ENCODE peak calls at places on chromosomes 12 and 14, in six cellular contexts. Q is CD8-positive, alpha-beta memory T cell; O is neuronal stem cell; I is keratinocyte; R is left lung; W is tibial nerve. L is an unnamed sample. For H3K4me1, the result is how much of the 10 kb centered on the place peaks cover.

GRCh38 chr14:30656190-30656632 is 34.1 kb downstream of the SCFD1 start:
- DNase-seq in Q (peak), W (no peak), I (no peak), R (no peak), O (peak), L (peak)

GRCh38 chr12:113310489-113310888 is 24.4 kb downstream of the SLC8B1 start:
- DNase-seq in O (no peak), W (no peak), R (no peak), Q (no peak), I (no peak), L (no peak)

GRCh38 chr12:92425152-92425551 is 277.6 kb upstream of the PLEKHG7 start:
- DNase-seq in R (no peak), O (no peak), W (no peak), I (no peak), Q (no peak), L (no peak)

GRCh38 chr12:78584695-78585094 is 279.9 kb upstream of the SYT1 start:
- DNase-seq in W (no peak), R (no peak), Q (no peak), I (no peak), O (no peak), L (peak)

GRCh38 chr12:79547735-79548347 is 142.9 kb downstream of the PAWR start:
- DNase-seq in I (no peak), W (no peak), O (peak), Q (no peak), R (no peak), L (peak)

GRCh38 chr12:67651380-67651695 is 2.8 kb downstream of the DYRK2 start:
- DNase-seq in I (no peak), O (no peak), W (no peak), R (no peak), Q (peak), L (no peak)

GRCh38 chr14:76673261-76673660 is 88.0 kb upstream of the VASH1 start:
- DNase-seq in I (no peak), W (no peak), Q (no peak), O (no peak), R (no peak), L (no peak)

GRCh38 chr14:50452979-50453705 is 56.5 kb upstream of the CDKL1 start:
- DNase-seq in O (no peak), I (peak), W (no peak), Q (no peak), R (no peak), L (no peak)

GRCh38 chr12:12398026-12398859 is 41.4 kb downstream of the BORCS5 start:
- DNase-seq in W (peak), Q (no peak), O (no peak), I (peak), R (no peak), L (no peak)

GRCh38 chr12:92076106-92076505 is 69.5 kb downstream of the BTG1 start:
- DNase-seq in R (no peak), W (no peak), I (no peak), O (no peak), Q (no peak), L (no peak)

GRCh38 chr14:80136358-80136757 is 74.9 kb downstream of the DIO2 start:
- DNase-seq in I (peak), R (peak), W (no peak), Q (no peak), O (peak), L (no peak)

GRCh38 chr12:90211017-90211416 is 502.4 kb upstream of the ATP2B1 start:
- DNase-seq in O (no peak), R (no peak), Q (no peak), I (peak), W (no peak), L (no peak)

GRCh38 chr12:84875241-84875640 is 37.4 kb downstream of the SLC6A15 start:
- DNase-seq in R (no peak), I (no peak), Q (no peak), O (peak), W (no peak), L (no peak)

GRCh38 chr12:6171409-6172015 is 28.7 kb upstream of the CD9 start:
- DNase-seq in Q (no peak), I (no peak), R (peak), O (no peak), W (no peak), L (no peak)

GRCh38 chr12:12721251-12721689 is 4.1 kb downstream of the CDKN1B start:
- DNase-seq in R (no peak), Q (no peak), O (no peak), I (no peak), W (no peak), L (no peak)

GRCh38 chr12:100867639-100868393 is 73.2 kb downstream of the ANO4 start:
- DNase-seq in I (no peak), W (no peak), R (no peak), Q (no peak), O (no peak), L (no peak)

GRCh38 chr12:132617822-132618682 is 524 bp upstream of the P2RX2 start:
- DNase-seq in R (peak), W (no peak), O (no peak), I (no peak), Q (no peak), L (peak)

GRCh38 chr14:93958567-93959238 is 17.7 kb downstream of the ASB2 start:
- DNase-seq in I (no peak), R (no peak), O (no peak), Q (no peak), W (no peak), L (no peak)

GRCh38 chr12:63098851-63099250 is 52.1 kb downstream of the AVPR1A start:
- DNase-seq in W (no peak), O (no peak), R (no peak), Q (no peak), I (no peak), L (no peak)

GRCh38 chr12:91629440-91629839 is 446.8 kb upstream of the DCN start:
- DNase-seq in W (no peak), I (no peak), Q (no peak), R (no peak), O (no peak), L (no peak)

GRCh38 chr14:91322623-91323022 is 78.1 kb upstream of the GPR68 start:
- DNase-seq in O (no peak), I (no peak), W (no peak), Q (no peak), R (no peak), L (no peak)

GRCh38 chr12:20822415-20822814 is 11.9 kb downstream of the SLCO1B3 start:
- DNase-seq in I (no peak), O (no peak), R (no peak), Q (no peak), W (no peak), L (no peak)

GRCh38 chr12:105977256-105978051 is 161.3 kb downstream of the NUAK1 start:
- DNase-seq in O (no peak), Q (no peak), W (no peak), I (no peak), R (no peak), L (no peak)

GRCh38 chr12:64178122-64178521 is 44.0 kb downstream of the KICS2 start:
- DNase-seq in Q (no peak), I (no peak), R (no peak), W (no peak), O (no peak), L (no peak)

GRCh38 chr12:124861492-124861891 is 2.2 kb downstream of the SCARB1 start:
- DNase-seq in O (no peak), Q (no peak), I (no peak), R (peak), W (peak), L (peak)

GRCh38 chr12:96466939-96467751 is 22.2 kb upstream of the CFAP54 start:
- DNase-seq in I (no peak), W (no peak), Q (no peak), R (no peak), O (no peak), L (no peak)

GRCh38 chr14:97878206-97878605 is 1081.0 kb downstream of the VRK1 start:
- DNase-seq in O (no peak), W (peak), R (no peak), Q (no peak), I (no peak), L (no peak)

GRCh38 chr14:32006267-32007110 is 70.6 kb upstream of the ARHGAP5 start:
- DNase-seq in W (no peak), R (no peak), I (no peak), O (no peak), Q (no peak), L (no peak)

GRCh38 chr12:45273717-45274271 is 57.9 kb downstream of the ANO6 start:
- DNase-seq in R (no peak), W (no peak), Q (no peak), O (no peak), I (peak), L (no peak)

GRCh38 chr12:116484807-116485206 is 74.4 kb upstream of the MAP1LC3B2 start:
- DNase-seq in W (peak), R (no peak), I (no peak), Q (no peak), O (no peak), L (no peak)

GRCh38 chr14:33871394-33871793 is 79.5 kb downstream of the EGLN3 start:
- DNase-seq in O (no peak), R (no peak), I (no peak), W (no peak), Q (no peak), L (no peak)

GRCh38 chr12:3086729-3087323 is 9.6 kb downstream of the TSPAN9 start:
- DNase-seq in O (no peak), Q (no peak), I (no peak), W (no peak), R (no peak), L (no peak)

GRCh38 chr12:45242180-45242579 is 26.3 kb downstream of the ANO6 start:
- DNase-seq in O (no peak), Q (no peak), I (no peak), W (no peak), R (no peak), L (no peak)

GRCh38 chr14:33767721-33768457 is 183.0 kb downstream of the EGLN3 start:
- DNase-seq in I (no peak), O (no peak), Q (no peak), W (no peak), R (no peak), L (no peak)

GRCh38 chr14:91293281-91293680 is 48.8 kb upstream of the GPR68 start:
- DNase-seq in I (no peak), Q (no peak), R (no peak), W (no peak), O (no peak), L (no peak)

GRCh38 chr14:96253140-96253539 is 2.9 kb upstream of the BDKRB1 start:
- DNase-seq in I (no peak), O (no peak), R (peak), Q (no peak), W (no peak), L (no peak)

DNA sequence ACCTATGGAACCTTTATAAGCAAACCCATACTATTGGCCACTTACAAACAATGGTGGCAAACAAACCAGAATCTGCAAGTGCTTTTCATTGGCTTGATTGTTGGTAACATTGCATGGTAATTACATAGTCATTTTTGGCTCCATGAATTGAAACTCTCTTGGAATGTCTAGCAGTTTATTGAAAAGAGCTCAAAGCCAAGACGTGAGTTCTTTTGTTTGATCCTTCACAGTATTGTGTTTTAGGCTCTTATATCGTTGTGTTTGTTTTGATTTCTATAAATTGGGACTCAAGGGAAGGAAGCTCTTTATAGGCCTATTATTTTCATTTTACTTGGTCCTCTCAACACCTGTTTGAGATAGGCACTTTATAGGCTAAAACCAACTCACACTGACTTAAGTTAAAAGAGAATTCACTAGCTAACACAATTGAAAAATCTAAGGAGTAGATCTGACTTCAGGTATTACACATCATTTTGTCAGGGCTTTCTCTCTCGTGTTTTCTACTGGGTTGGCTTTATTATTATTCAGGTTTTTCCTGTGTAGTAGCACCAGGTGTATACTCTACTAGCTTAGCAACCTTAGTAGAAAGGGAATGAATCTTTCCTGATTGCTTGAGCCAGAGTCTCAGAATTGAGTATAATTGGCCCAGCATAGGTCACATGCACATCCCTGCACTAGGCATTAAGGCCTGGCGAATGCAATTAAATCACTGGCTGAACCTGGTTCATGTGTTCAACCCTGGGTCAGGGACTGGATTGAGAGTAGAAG is 341.4 kb downstream of the RAD51B start:
- DNase-seq in Q (no peak), I (no peak), O (no peak), R (no peak), W (no peak), L (no peak)
- H3K4me1 ChIP-seq in Q (under half), I (under half), O (under half), R (under half), W (under half), L (under half)

GRCh38 chr12:81412940-81413339 is 335.1 kb downstream of the ACSS3 start:
- DNase-seq in Q (no peak), R (no peak), O (no peak), I (no peak), W (no peak), L (no peak)
- H3K4me1 ChIP-seq in Q (under half), R (under half), O (under half), I (under half), W (under half), L (under half)

GRCh38 chr14:106347291-106347778 is 821.0 kb downstream of the TMEM121 start:
- DNase-seq in W (no peak), Q (no peak), O (no peak), I (no peak), R (no peak), L (no peak)

GRCh38 chr14:106346534-106347290 is 820.3 kb downstream of the TMEM121 start:
- DNase-seq in W (no peak), Q (no peak), O (no peak), R (no peak), I (no peak), L (no peak)

GRCh38 chr14:106346084-106346483 is 819.7 kb downstream of the TMEM121 start:
- DNase-seq in Q (no peak), O (no peak), R (no peak), W (no peak), I (no peak), L (no peak)

GRCh38 chr14:106343636-106344035 is 817.3 kb downstream of the TMEM121 start:
- DNase-seq in W (no peak), O (no peak), R (no peak), I (no peak), Q (no peak), L (no peak)

GRCh38 chr14:106347890-106348755 is 821.7 kb downstream of the TMEM121 start:
- DNase-seq in W (no peak), R (no peak), Q (no peak), O (no peak), I (no peak), L (no peak)
- H3K4me1 ChIP-seq in W (under half), R (under half), Q (under half), O (under half), I (under half), L (under half)

GRCh38 chr12:54430471-54431075 is 11.5 kb upstream of the ITGA5 start:
- DNase-seq in O (no peak), Q (no peak), W (no peak), I (no peak), R (no peak), L (no peak)

GRCh38 chr12:54425696-54426095 is 6.6 kb upstream of the ITGA5 start:
- DNase-seq in O (no peak), Q (no peak), I (no peak), W (no peak), R (no peak), L (no peak)

GRCh38 chr12:54426690-54427089 is 7.6 kb upstream of the ITGA5 start:
- DNase-seq in Q (no peak), W (no peak), R (no peak), I (no peak), O (no peak), L (no peak)

GRCh38 chr12:54429014-54429471 is 10.0 kb upstream of the ITGA5 start:
- DNase-seq in I (no peak), W (no peak), O (no peak), R (no peak), Q (no peak), L (no peak)

DNA sequence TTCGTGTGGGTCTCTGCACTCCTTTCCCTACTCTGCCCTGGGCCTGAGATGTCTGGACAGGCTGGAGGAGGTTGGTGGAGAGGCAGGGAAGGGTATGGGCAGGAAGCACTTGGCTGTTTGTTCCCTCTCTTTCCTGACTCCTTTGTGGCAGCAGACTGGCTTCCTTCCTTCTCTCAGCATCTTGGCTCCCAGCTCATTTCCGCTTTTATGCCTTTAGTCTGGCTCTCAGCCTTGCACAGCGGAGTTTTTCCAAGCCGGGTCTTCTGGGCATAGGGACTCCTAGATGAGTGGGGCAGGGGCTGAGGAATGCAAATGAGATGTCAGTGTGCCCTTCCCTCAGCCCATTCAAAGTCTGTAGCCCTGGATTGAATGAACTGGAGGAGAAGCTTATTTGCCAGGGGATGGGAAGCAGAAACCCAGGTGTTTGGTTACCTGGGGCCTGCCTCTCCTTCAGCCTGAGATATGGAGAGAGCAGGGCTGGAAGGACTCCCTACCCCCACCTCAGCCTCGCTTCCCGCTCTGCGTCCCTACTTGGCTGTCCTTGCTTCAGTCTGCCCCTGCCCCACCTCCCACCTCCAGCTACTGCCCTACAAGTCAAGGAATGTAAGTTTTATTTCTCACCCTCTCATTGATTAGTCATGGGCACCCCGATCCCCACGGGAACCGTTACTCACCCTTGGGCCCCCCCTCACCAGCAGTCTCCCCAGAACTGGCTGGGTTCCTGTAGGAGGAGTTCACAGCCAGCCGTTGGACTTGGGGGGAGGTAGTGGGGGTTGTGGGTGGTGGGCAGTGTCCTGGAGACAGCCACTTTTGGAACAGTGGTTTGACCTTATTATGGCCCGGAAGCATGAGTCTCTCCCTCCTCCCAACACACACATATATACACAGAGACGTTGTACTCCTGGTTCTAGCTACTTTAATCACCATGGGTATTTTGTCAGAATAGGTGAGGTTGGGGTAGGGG is 9.3 kb upstream of the ITGA5 start:
- DNase-seq in O (no peak), Q (no peak), I (no peak), R (no peak), W (no peak), L (no peak)
- H3K4me1 ChIP-seq in O (under half), Q (under half), I (under half), R (under half), W (half or more), L (under half)

DNA sequence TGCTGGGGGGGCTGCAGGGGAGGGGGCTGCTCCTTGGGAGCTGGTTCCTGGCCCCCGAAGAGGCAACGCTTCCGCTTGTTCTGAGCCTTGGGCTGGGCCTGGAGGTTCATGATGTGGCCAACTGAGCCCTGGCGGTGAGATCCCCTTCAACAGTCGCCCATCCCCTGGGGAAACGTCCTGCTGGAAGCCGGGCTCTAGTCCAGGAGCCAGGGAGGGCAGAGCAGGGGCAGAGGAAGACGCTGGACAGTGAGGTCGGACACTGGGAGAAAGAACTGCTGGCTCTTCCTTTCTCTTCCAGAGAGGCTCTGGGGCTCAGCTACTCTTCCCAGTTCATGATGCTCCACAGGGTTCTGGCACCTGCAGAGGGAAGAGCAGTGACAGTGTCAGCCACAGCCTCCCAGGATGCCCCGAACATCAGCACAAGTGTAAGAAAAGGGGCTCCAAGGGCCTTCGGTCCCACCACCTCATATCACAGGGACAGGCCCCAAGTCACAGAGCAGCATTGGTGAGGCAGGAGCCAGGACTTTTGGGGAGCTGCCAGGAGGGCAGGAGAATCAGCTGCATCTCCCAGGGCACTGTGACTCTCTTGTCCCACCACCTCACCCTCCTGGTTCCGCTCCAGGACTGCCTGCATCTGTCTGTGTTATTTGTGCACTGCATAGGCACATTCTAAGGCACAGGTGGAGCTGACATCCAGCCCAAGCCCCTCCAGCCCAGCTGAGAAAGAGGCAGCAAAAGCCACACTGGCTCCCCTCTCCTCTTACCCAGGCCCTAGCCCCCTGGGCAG is 25.9 kb upstream of the PNMA1 start:
- DNase-seq in R (no peak), O (no peak), I (no peak), W (no peak), Q (no peak), L (no peak)
- H3K4me1 ChIP-seq in R (half or more), O (under half), I (half or more), W (half or more), Q (half or more), L (under half)